ENCODE peak calls at places on chromosomes 7 and 10, in seven cellular contexts. U, Q, M, I, K, L and E are unnamed samples.

GRCh38 chr7:82029236-82029635 is 259.4 kb upstream of the HGF start:
- DNase-seq in U (no peak), Q (no peak), M (no peak), I (no peak), K (no peak), L (no peak), E (no peak)

GRCh38 chr10:132784582-132785432 is 1.1 kb downstream of the NKX6-2 start:
- DNase-seq in U (no peak), Q (no peak), M (no peak), I (no peak), K (peak), L (no peak), E (no peak)

GRCh38 chr7:128151646-128152045 is 89.4 kb upstream of the LEP start:
- DNase-seq in U (no peak), Q (no peak), M (no peak), I (no peak), K (no peak), L (no peak), E (no peak)

GRCh38 chr10:69320521-69320920 is 42.2 kb downstream of the HK1 start:
- DNase-seq in U (no peak), Q (no peak), M (no peak), I (no peak), K (no peak), L (no peak), E (no peak)

GRCh38 chr7:111210996-111211395 is 120.1 kb downstream of the LRRN3 start:
- DNase-seq in U (no peak), Q (no peak), M (peak), I (no peak), K (no peak), L (no peak), E (peak)

GRCh38 chr7:100726998-100727761 is 6.2 kb upstream of the ZAN start:
- DNase-seq in U (no peak), Q (no peak), M (peak), I (no peak), K (peak), L (no peak), E (peak)

GRCh38 chr10:99522511-99523250 is 10.1 kb upstream of the NKX2-3 start:
- DNase-seq in U (no peak), Q (no peak), M (no peak), I (no peak), K (no peak), L (no peak), E (no peak)

GRCh38 chr10:88243202-88243744 is 339.8 kb downstream of the RNLS start:
- DNase-seq in U (no peak), Q (no peak), M (peak), I (peak), K (no peak), L (no peak), E (no peak)

GRCh38 chr7:1059200-1060091 is 15.1 kb downstream of the GPR146 start:
- DNase-seq in U (no peak), Q (no peak), M (no peak), I (no peak), K (peak), L (no peak), E (peak)

GRCh38 chr7:102860351-102860811 is 52.4 kb upstream of the LRRC17 start:
- DNase-seq in U (no peak), Q (peak), M (peak), I (no peak), K (peak), L (no peak), E (peak)

GRCh38 chr10:14184841-14185500 is 145.8 kb downstream of the FRMD4A start:
- DNase-seq in U (no peak), Q (no peak), M (no peak), I (peak), K (peak), L (peak), E (no peak)

GRCh38 chr10:132143162-132143561 is 43.6 kb upstream of the DPYSL4 start:
- DNase-seq in U (no peak), Q (no peak), M (no peak), I (no peak), K (no peak), L (no peak), E (no peak)

GRCh38 chr10:99161194-99161593 is 74.5 kb downstream of the HPSE2 start:
- DNase-seq in U (no peak), Q (no peak), M (no peak), I (no peak), K (no peak), L (no peak), E (no peak)

GRCh38 chr10:28839600-28840007 is 162.3 kb downstream of the BAMBI start:
- DNase-seq in U (no peak), Q (no peak), M (peak), I (peak), K (no peak), L (no peak), E (no peak)

GRCh38 chr7:137003071-137003470 is 134.6 kb downstream of the CHRM2 start:
- DNase-seq in U (no peak), Q (no peak), M (no peak), I (no peak), K (no peak), L (no peak), E (peak)

GRCh38 chr7:80721880-80722595 is 83.6 kb downstream of the CD36 start:
- DNase-seq in U (no peak), Q (no peak), M (peak), I (peak), K (peak), L (no peak), E (peak)

GRCh38 chr10:26214004-26214403 is 2.6 kb upstream of the GAD2 start:
- DNase-seq in U (no peak), Q (no peak), M (no peak), I (no peak), K (no peak), L (no peak), E (no peak)

GRCh38 chr7:923108-924041 is 31.1 kb downstream of the ADAP1 start:
- DNase-seq in U (peak), Q (no peak), M (peak), I (peak), K (no peak), L (no peak), E (peak)

GRCh38 chr7:87398441-87398840 is 53.0 kb downstream of the CROT start:
- DNase-seq in U (no peak), Q (peak), M (peak), I (no peak), K (peak), L (no peak), E (peak)